ENCODE peak calls at places on chromosomes 3 and 15, in ten cellular contexts. D is H9; G is Daoy; L is HEK293T; T is breast epithelium; Q is iris pigment epithelial cell; R is HTR-8/SVneo; C is NCI-H2107; N is activated CD4-positive, alpha-beta T cell treated with anti-CD3 and anti-CD28 coated beads, Interleukin-2, amount 50 U/mL, for 1 hour; P is GM06990. E is an unnamed sample.

GRCh38 chr3:119206611-119207511 is 33.5 kb downstream of the UPK1B start:
- DNase-seq in D (peak), G (no peak), L (no peak), T (no peak), Q (no peak), R (peak), C (no peak), N (no peak), P (no peak), E (peak)

GRCh38 chr3:67986703-67987102 is 332.3 kb upstream of the SUCLG2 start:
- DNase-seq in D (no peak), G (no peak), L (no peak), T (no peak), Q (no peak), R (no peak), C (no peak), N (no peak), P (no peak), E (no peak)

GRCh38 chr15:40931300-40932142 is 2.4 kb downstream of the DLL4 start:
- DNase-seq in D (no peak), G (no peak), L (no peak), T (no peak), Q (no peak), R (no peak), C (no peak), N (no peak), P (no peak), E (no peak)

GRCh38 chr3:127458698-127459097 is 131.8 kb downstream of the TPRA1 start:
- DNase-seq in D (peak), G (peak), L (peak), T (no peak), Q (no peak), R (peak), C (no peak), N (peak), P (no peak), E (no peak)

GRCh38 chr15:31215490-31216209 is 111.0 kb upstream of the KLF13 start:
- DNase-seq in D (peak), G (peak), L (peak), T (peak), Q (peak), R (peak), C (no peak), N (peak), P (peak), E (peak)

GRCh38 chr15:79858469-79858868 is 38.3 kb downstream of the MTHFS start:
- DNase-seq in D (no peak), G (no peak), L (no peak), T (no peak), Q (no peak), R (no peak), C (no peak), N (no peak), P (no peak), E (no peak)

GRCh38 chr3:77513541-77513940 is 473.6 kb downstream of the ROBO2 start:
- DNase-seq in D (no peak), G (no peak), L (no peak), T (no peak), Q (peak), R (no peak), C (no peak), N (no peak), P (no peak), E (peak)

GRCh38 chr15:36831915-36832310 is 252.5 kb downstream of the CDIN1 start:
- DNase-seq in D (no peak), G (peak), L (no peak), T (no peak), Q (peak), R (no peak), C (no peak), N (no peak), P (no peak), E (peak)